ENCODE peak calls at places on chromosomes 13 and 19, in eight cellular contexts. Z is lower lobe of right lung; Y is neural progenitor cell; B is cardiac muscle cell; D is psoas muscle; H is CD4-positive, CD25-positive, alpha-beta regulatory T cell; J is fibroblast of the aortic adventitia; M is ovary. X is an unnamed sample.

GRCh38 chr13:110368408-110368807 is 61.3 kb downstream of the COL4A2 start:
- DNase-seq in B (no peak), M (no peak), Y (no peak), H (no peak), D (no peak), J (no peak), Z (no peak), X (no peak)

GRCh38 chr13:77406644-77407440 is 79.9 kb upstream of the MYCBP2 start:
- DNase-seq in B (no peak), Y (no peak), Z (no peak), M (no peak), D (no peak), H (no peak), J (no peak), X (no peak)

GRCh38 chr19:46979770-46980105 is 39.9 kb upstream of the NPAS1 start:
- DNase-seq in Y (peak), M (no peak), J (no peak), Z (no peak), B (no peak), D (no peak), H (no peak), X (no peak)

GRCh38 chr13:40626566-40626965 is 39.9 kb downstream of the FOXO1 start:
- DNase-seq in H (no peak), M (no peak), Y (no peak), B (no peak), J (no peak), D (no peak), Z (no peak), X (no peak)

GRCh38 chr13:83943530-83944279 is 61.4 kb upstream of the SLITRK1 start:
- DNase-seq in Z (no peak), J (no peak), D (no peak), H (no peak), M (no peak), Y (peak), B (peak), X (no peak)

GRCh38 chr13:85266331-85266730 is 532.9 kb downstream of the SLITRK6 start:
- DNase-seq in M (no peak), B (no peak), D (no peak), Y (no peak), H (no peak), Z (no peak), J (no peak), X (no peak)

GRCh38 chr13:27012482-27013197 is 159.0 kb downstream of the USP12 start:
- DNase-seq in B (no peak), Y (no peak), D (no peak), J (peak), Z (no peak), M (no peak), H (no peak), X (no peak)

GRCh38 chr19:12580180-12580694 is 29.0 kb upstream of the ZNF564 start:
- DNase-seq in M (no peak), Y (no peak), J (no peak), H (no peak), D (no peak), Z (no peak), B (no peak), X (no peak)

GRCh38 chr13:32010137-32010536 is 21.4 kb upstream of the FRY start:
- DNase-seq in D (no peak), J (no peak), H (no peak), B (no peak), Z (no peak), M (no peak), Y (no peak), X (no peak)

GRCh38 chr13:105804561-105805190 is 730.8 kb downstream of the EFNB2 start:
- DNase-seq in Z (no peak), D (no peak), M (no peak), J (peak), Y (no peak), H (no peak), B (no peak), X (no peak)

GRCh38 chr19:39157275-39157996 is 31.9 kb downstream of the PAK4 start:
- DNase-seq in M (no peak), Z (no peak), Y (no peak), H (no peak), J (peak), D (no peak), B (no peak), X (no peak)

GRCh38 chr19:46150606-46151005 is 2.6 kb downstream of the IGFL2 start:
- DNase-seq in J (no peak), B (no peak), Y (no peak), H (no peak), M (no peak), Z (no peak), D (no peak), X (no peak)

GRCh38 chr13:113123226-113124150 is 889 bp downstream of the F10 start:
- DNase-seq in Z (peak), M (no peak), B (no peak), D (no peak), J (peak), Y (no peak), H (no peak), X (no peak)

GRCh38 chr13:113121183-113121927 is 1.2 kb upstream of the F10 start:
- DNase-seq in J (no peak), B (no peak), Z (peak), H (no peak), D (no peak), M (no peak), Y (no peak), X (no peak)

GRCh38 chr13:113124211-113125025 is 1.8 kb downstream of the F10 start:
- DNase-seq in D (no peak), Y (no peak), B (no peak), M (no peak), Z (peak), J (no peak), H (no peak), X (no peak)

GRCh38 chr13:113121928-113122420 is 625 bp upstream of the F10 start:
- DNase-seq in J (no peak), H (no peak), B (no peak), Z (peak), D (no peak), M (peak), Y (no peak), X (no peak)

DNA sequence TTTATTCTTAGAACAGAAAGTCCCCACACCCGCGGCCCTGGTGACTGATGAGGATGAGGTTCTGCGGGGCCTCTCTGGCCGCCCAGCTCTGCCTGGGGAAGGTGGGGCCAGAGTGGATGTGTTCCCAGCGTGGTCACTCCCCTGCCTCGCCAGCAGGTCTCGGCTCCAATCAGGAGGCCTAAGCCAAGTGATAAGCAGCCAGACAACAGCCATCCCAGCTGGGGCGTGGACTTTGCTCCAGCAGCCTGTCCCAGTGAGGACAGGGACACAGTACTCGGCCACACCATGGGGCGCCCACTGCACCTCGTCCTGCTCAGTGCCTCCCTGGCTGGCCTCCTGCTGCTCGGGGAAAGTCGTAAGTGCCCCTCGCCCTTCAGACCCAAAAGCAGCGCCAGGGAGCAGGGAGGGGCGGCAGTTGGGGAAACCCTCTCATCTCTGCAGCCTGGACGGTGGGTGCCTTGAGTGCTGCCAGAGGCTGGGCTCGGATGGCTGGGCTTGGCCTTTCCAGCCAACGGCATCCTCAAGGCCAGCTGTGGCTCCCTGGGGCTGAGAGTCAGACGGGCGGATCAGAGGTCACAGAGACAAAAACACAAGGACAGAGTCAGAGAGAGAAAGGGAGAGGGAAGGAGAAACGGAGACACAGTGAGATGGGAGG is at the start of gene F10:
- DNase-seq in J (peak), B (peak), Z (peak), Y (peak), D (peak), M (peak), H (no peak), X (peak)
- H3K4me3 ChIP-seq in J (peak), B (no peak), Z (peak), Y (peak), D (peak), M (peak), H (no peak), X (peak)

DNA sequence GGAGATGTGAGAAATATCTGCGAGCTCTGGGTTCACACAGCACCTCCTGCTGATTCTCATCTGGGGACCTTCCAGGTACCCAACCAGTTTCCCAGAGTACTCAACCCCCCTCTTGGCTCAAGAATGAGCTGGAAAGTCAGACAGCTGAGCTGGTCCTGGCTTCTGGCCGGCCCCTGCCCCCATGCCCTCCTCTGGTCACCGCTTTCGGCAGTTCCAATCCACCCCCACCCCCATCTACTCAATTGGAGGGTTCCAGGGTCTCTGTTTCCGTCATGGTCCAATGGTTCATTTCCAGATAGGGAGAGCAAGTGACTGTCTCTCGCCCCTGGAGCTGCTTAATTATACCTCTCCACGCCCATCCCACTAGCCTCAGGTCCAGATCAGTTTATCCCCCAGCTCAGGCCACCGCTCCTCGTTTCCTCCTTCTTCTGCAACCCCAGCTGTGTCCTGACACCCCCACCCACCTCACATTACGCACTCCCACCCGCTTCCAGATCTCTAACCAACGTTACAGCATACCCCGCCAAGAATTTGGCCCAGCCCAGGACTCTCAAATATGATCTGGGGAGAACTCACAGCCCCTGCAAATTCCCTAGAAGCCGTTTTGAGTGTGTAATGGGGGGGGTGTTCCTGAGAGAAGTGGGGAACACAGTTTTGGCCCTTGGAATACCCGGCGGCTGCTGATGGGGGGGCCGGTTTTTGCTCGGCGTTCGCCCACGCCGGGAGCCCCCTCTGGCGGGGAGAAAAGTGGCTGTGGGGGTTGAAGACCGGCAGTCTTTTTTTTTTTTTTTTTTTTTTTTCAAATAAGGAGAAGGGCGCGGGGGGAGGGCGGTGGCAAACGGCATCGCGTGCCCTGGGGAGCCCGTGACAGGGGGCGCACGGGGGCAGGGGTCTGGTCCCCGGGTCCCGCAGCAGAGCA is 1.8 kb upstream of the PDE4A start:
- DNase-seq in B (peak), Y (peak), M (no peak), D (no peak), Z (no peak), H (no peak), J (peak), X (no peak)
- H3K4me3 ChIP-seq in B (peak), Y (peak), M (no peak), D (peak), Z (no peak), H (no peak), J (no peak), X (peak)

DNA sequence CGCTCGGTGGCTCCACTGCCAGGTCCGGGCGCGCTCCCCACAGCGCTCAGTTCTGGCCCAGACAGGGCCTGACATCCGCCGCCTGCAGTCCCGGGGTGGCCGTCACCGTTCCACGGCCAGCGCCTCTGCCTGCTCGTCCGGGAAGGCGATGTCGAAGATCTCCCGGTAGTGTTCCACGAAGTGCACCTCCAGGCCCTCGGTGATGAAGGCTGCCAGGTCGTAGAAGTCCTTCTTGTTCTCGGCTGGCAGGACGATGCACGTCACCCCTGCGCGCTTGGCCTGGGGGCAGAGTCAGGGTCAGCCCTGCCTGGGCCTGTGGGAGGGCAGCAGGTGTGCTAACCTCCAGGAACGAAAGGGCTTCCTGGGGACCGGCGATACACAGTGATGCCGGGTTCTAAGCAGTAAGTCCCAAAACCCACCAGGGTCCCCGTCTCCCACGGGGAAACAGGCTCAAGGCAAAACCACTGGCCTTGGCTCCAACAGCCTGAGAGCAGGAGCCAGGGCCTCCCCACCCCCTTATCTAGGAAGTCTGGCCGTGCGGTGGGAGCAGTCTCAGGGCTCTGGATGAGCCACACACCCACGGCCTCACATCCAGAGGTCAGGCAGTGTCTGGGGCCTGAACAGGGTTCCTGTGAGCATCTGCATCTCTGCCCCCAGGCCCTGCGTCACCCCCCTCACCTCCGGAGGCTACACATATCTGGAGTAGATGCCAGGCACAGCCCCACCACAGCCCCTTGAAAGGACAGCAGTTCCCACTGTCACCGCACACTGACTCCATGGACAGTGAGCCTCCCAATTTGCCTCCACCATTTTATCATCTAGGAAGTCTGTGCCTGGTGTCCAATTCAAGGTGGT is 2.1 kb downstream of the RPL36 start:
- DNase-seq in B (no peak), Y (no peak), Z (peak), H (no peak), M (peak), D (no peak), J (peak), X (no peak)
- H3K4me3 ChIP-seq in B (peak), Y (peak), Z (peak), H (no peak), M (no peak), D (peak), J (peak), X (peak)

GRCh38 chr13:24224232-24224680 is 63.7 kb downstream of the SPATA13 start:
- DNase-seq in Z (no peak), B (no peak), J (no peak), D (no peak), Y (no peak), H (no peak), M (no peak), X (no peak)
- H3K4me3 ChIP-seq in Z (peak), B (no peak), J (no peak), D (no peak), Y (no peak), H (no peak), M (no peak), X (no peak)

DNA sequence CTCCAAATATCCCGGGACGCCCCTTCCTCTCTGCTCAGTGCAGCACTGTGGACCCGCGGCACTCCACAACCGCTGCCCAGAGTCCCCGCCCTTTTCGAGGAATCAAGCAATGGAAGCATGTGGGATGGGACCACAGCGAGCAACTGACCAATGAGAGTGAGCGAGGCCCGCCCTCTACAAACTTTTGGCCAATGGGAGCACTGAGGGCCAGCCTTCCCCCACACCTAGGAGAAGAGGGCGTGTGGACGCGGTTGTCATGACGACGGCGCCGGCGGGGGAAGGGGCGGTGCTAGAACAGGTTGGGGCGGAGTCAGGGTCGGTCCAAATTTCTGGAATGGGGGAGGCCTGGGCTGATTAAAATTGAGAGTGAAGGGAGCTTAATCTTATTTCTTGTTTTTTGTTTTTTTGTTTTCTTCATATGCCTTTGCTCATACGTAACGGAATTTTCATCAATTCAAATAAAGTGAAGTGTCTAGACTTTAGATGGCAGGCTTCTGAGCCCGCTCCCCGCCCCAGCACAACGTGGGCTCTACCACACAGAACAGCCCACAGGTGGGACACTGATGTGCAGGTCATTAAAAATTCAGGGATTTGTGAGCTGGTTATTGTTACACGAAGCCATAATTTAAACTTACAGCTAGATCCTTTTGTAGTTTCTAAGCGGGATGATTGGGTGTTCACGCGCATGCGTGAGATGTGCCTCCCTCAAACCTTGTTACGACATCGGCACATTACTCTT is at the start of gene DNAAF3:
- DNase-seq in D (peak), M (peak), Z (peak), B (peak), J (peak), H (peak), Y (peak), X (peak)
- H3K4me3 ChIP-seq in D (peak), M (peak), Z (peak), B (peak), J (peak), H (no peak), Y (peak), X (peak)

DNA sequence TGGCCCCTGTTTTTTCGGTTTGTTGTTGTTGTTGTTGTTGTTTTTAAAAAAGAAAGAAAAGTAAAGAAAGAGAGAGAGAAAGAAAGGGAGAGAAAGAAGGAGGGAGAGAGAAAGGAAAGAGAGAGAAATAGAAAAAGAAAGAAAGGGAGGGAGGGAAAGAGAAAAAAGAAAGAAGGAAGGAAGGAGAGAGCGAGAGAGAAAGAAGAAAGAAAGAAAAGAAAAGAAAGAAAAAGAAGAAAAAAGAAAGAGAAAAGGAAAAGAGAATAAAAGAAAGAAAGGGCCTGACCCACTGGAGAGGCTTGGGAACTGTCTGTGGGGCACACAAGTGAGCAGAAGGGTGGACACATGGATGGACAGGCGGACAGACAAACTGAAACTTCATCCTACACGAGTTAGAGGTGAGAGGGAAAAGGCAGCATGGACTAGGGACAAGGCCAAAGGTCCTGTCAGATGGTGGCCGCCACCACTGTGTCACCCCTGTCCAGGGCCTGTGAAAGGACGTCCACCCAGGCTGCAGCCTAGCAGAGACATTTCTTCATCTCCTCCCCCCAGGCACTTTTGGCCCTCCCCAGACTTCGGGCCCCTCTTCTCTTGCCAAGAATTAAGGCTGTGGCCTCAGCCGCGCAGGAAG is 9.2 kb upstream of the BCAM start:
- DNase-seq in B (no peak), J (no peak), M (no peak), H (no peak), Y (no peak), D (no peak), Z (no peak), X (no peak)
- H3K4me3 ChIP-seq in B (no peak), J (no peak), M (no peak), H (no peak), Y (no peak), D (no peak), Z (no peak), X (no peak)

GRCh38 chr19:48644355-48644754 is 1.6 kb downstream of the CA11 start:
- DNase-seq in M (no peak), D (no peak), B (no peak), J (no peak), H (no peak), Y (no peak), Z (no peak), X (no peak)
- H3K4me3 ChIP-seq in M (no peak), D (peak), B (no peak), J (no peak), H (peak), Y (peak), Z (peak), X (no peak)

GRCh38 chr19:2574478-2574931 is 98.6 kb downstream of the GADD45B start:
- DNase-seq in B (no peak), Y (no peak), M (peak), J (no peak), D (no peak), Z (no peak), H (no peak), X (no peak)

GRCh38 chr19:2573916-2574315 is 98.0 kb downstream of the GADD45B start:
- DNase-seq in M (peak), B (no peak), J (no peak), D (no peak), Z (no peak), H (no peak), Y (no peak), X (no peak)

GRCh38 chr19:2575734-2576481 is 100.0 kb downstream of the GADD45B start:
- DNase-seq in Y (no peak), J (peak), Z (no peak), B (no peak), M (peak), H (no peak), D (peak), X (no peak)

GRCh38 chr19:2577722-2578335 is 101.9 kb downstream of the GADD45B start:
- DNase-seq in J (no peak), B (no peak), H (no peak), M (peak), Z (no peak), Y (no peak), D (no peak), X (no peak)

GRCh38 chr19:2574971-2575630 is 99.2 kb downstream of the GADD45B start:
- DNase-seq in B (no peak), Y (no peak), D (no peak), J (no peak), H (no peak), M (peak), Z (no peak), X (no peak)
- H3K4me3 ChIP-seq in B (no peak), Y (no peak), D (no peak), J (no peak), H (no peak), M (no peak), Z (no peak), X (no peak)

X was measured in Caco-2.